ENCODE peak calls at places on chromosomes 2 and 18, in eight cellular contexts. One of them, this sample, is unnamed.

GRCh38 chr18:49238433-49239042 is 221.9 kb downstream of the DYM start:
- DNase-seq in neural progenitor cell: peak; percentile 57
- DNase-seq in PC-3: peak; percentile 35
- DNase-seq in GM23338: peak; percentile 50
- DNase-seq in HCT116: peak; percentile 13
- DNase-seq in hepatocyte: peak; percentile 28
- DNase-seq in SK-N-SH: peak; percentile 44
- DNase-seq in OCI-LY7: peak; percentile 44
- DNase-seq in this sample: peak; percentile 68

GRCh38 chr2:19857100-19857499 is 44.7 kb downstream of the TTC32 start:
- DNase-seq in neural progenitor cell: no peak
- DNase-seq in PC-3: no peak
- DNase-seq in GM23338: no peak
- DNase-seq in HCT116: no peak
- DNase-seq in hepatocyte: no peak
- DNase-seq in SK-N-SH: no peak
- DNase-seq in OCI-LY7: no peak
- DNase-seq in this sample: no peak

GRCh38 chr2:46690825-46691224 is 211.5 kb downstream of the TMEM247 start:
- DNase-seq in neural progenitor cell: no peak
- DNase-seq in PC-3: peak; percentile 23
- DNase-seq in GM23338: no peak
- DNase-seq in HCT116: peak; percentile 44
- DNase-seq in hepatocyte: no peak
- DNase-seq in SK-N-SH: no peak
- DNase-seq in OCI-LY7: no peak
- DNase-seq in this sample: peak; percentile 80

GRCh38 chr2:73020657-73021370 is 50.7 kb downstream of the SFXN5 start:
- DNase-seq in neural progenitor cell: no peak
- DNase-seq in PC-3: peak; percentile 47
- DNase-seq in GM23338: no peak
- DNase-seq in HCT116: no peak
- DNase-seq in hepatocyte: peak; percentile 77
- DNase-seq in SK-N-SH: peak; percentile 46
- DNase-seq in OCI-LY7: no peak
- DNase-seq in this sample: peak; percentile 84

GRCh38 chr2:240946046-240946445 is 39.9 kb downstream of the CROCC2 start:
- DNase-seq in neural progenitor cell: no peak
- DNase-seq in PC-3: no peak
- DNase-seq in GM23338: no peak
- DNase-seq in HCT116: no peak
- DNase-seq in hepatocyte: no peak
- DNase-seq in SK-N-SH: no peak
- DNase-seq in OCI-LY7: no peak
- DNase-seq in this sample: no peak

GRCh38 chr2:225072444-225072843 is 30.2 kb upstream of the DOCK10 start:
- DNase-seq in neural progenitor cell: peak; percentile 57
- DNase-seq in PC-3: no peak
- DNase-seq in GM23338: peak; percentile 52
- DNase-seq in HCT116: no peak
- DNase-seq in hepatocyte: no peak
- DNase-seq in SK-N-SH: no peak
- DNase-seq in OCI-LY7: no peak
- DNase-seq in this sample: no peak

GRCh38 chr18:61957801-61958516 is 65.2 kb upstream of the RNF152 start:
- DNase-seq in neural progenitor cell: no peak
- DNase-seq in PC-3: no peak
- DNase-seq in GM23338: peak; percentile 23
- DNase-seq in HCT116: no peak
- DNase-seq in hepatocyte: no peak
- DNase-seq in SK-N-SH: no peak
- DNase-seq in OCI-LY7: no peak
- DNase-seq in this sample: no peak

GRCh38 chr2:98559581-98559980 is 48.7 kb downstream of the COA5 start:
- DNase-seq in neural progenitor cell: no peak
- DNase-seq in PC-3: peak; percentile 25
- DNase-seq in GM23338: no peak
- DNase-seq in HCT116: no peak
- DNase-seq in hepatocyte: no peak
- DNase-seq in SK-N-SH: no peak
- DNase-seq in OCI-LY7: peak; percentile 50
- DNase-seq in this sample: no peak

GRCh38 chr2:169933124-169933711 is 106.0 kb downstream of the UBR3 start:
- DNase-seq in neural progenitor cell: peak; percentile 32
- DNase-seq in PC-3: peak; percentile 70
- DNase-seq in GM23338: peak; percentile 61
- DNase-seq in HCT116: peak; percentile 22
- DNase-seq in hepatocyte: peak; percentile 38
- DNase-seq in SK-N-SH: peak; percentile 54
- DNase-seq in OCI-LY7: peak; percentile 33
- DNase-seq in this sample: peak; percentile 84

GRCh38 chr2:177692828-177693269 is 300.3 kb downstream of the AGPS start:
- DNase-seq in neural progenitor cell: no peak
- DNase-seq in PC-3: peak; percentile 63
- DNase-seq in GM23338: peak; percentile 42
- DNase-seq in HCT116: no peak
- DNase-seq in hepatocyte: peak; percentile 32
- DNase-seq in SK-N-SH: no peak
- DNase-seq in OCI-LY7: no peak
- DNase-seq in this sample: peak; percentile 49

GRCh38 chr2:149315461-149315860 is 14.9 kb upstream of the LYPD6 start:
- DNase-seq in neural progenitor cell: no peak
- DNase-seq in PC-3: no peak
- DNase-seq in GM23338: no peak
- DNase-seq in HCT116: no peak
- DNase-seq in hepatocyte: no peak
- DNase-seq in SK-N-SH: no peak
- DNase-seq in OCI-LY7: no peak
- DNase-seq in this sample: no peak

GRCh38 chr2:149586063-149586462 is 1.5 kb downstream of the MMADHC start:
- DNase-seq in neural progenitor cell: no peak
- DNase-seq in PC-3: no peak
- DNase-seq in GM23338: no peak
- DNase-seq in HCT116: no peak
- DNase-seq in hepatocyte: no peak
- DNase-seq in SK-N-SH: no peak
- DNase-seq in OCI-LY7: peak; percentile 25
- DNase-seq in this sample: no peak

GRCh38 chr2:55519908-55520885 is 679 bp downstream of the CFAP36 start:
- DNase-seq in neural progenitor cell: peak; percentile 57
- DNase-seq in PC-3: peak; percentile 30
- DNase-seq in GM23338: peak; percentile 50
- DNase-seq in HCT116: no peak
- DNase-seq in hepatocyte: peak; percentile 38
- DNase-seq in SK-N-SH: peak; percentile 49
- DNase-seq in OCI-LY7: peak; percentile 21
- DNase-seq in this sample: peak; percentile 69

GRCh38 chr2:217680376-217680775 is 322.4 kb downstream of the TNS1 start:
- DNase-seq in neural progenitor cell: peak; percentile 32
- DNase-seq in PC-3: no peak
- DNase-seq in GM23338: peak; percentile 35
- DNase-seq in HCT116: no peak
- DNase-seq in hepatocyte: no peak
- DNase-seq in SK-N-SH: no peak
- DNase-seq in OCI-LY7: no peak
- DNase-seq in this sample: no peak

GRCh38 chr2:165627463-165627862 is 158.0 kb downstream of the CSRNP3 start:
- DNase-seq in neural progenitor cell: no peak
- DNase-seq in PC-3: peak; percentile 43
- DNase-seq in GM23338: no peak
- DNase-seq in HCT116: no peak
- DNase-seq in hepatocyte: peak; percentile 23
- DNase-seq in SK-N-SH: no peak
- DNase-seq in OCI-LY7: no peak
- DNase-seq in this sample: peak; percentile 2

GRCh38 chr18:28176933-28177827 is at the start of gene CDH2:
- DNase-seq in neural progenitor cell: peak; percentile 95
- DNase-seq in PC-3: peak; percentile 82
- DNase-seq in GM23338: peak; percentile 86
- DNase-seq in HCT116: no peak
- DNase-seq in hepatocyte: peak; percentile 88
- DNase-seq in SK-N-SH: peak; percentile 92
- DNase-seq in OCI-LY7: no peak
- DNase-seq in this sample: peak; percentile 91

GRCh38 chr2:69214898-69215297 is 172.1 kb downstream of the GFPT1 start:
- DNase-seq in neural progenitor cell: no peak
- DNase-seq in PC-3: peak; percentile 25
- DNase-seq in GM23338: no peak
- DNase-seq in HCT116: no peak
- DNase-seq in hepatocyte: peak; percentile 31
- DNase-seq in SK-N-SH: peak; percentile 57
- DNase-seq in OCI-LY7: no peak
- DNase-seq in this sample: peak; percentile 76

GRCh38 chr2:240570531-240571313 is 2.4 kb downstream of the RNPEPL1 start:
- DNase-seq in neural progenitor cell: no peak
- DNase-seq in PC-3: no peak
- DNase-seq in GM23338: no peak
- DNase-seq in HCT116: no peak
- DNase-seq in hepatocyte: no peak
- DNase-seq in SK-N-SH: peak; percentile 20
- DNase-seq in OCI-LY7: no peak
- DNase-seq in this sample: no peak

GRCh38 chr2:37892436-37893114 is 32.5 kb upstream of the RMDN2 start:
- DNase-seq in neural progenitor cell: no peak
- DNase-seq in PC-3: no peak
- DNase-seq in GM23338: no peak
- DNase-seq in HCT116: no peak
- DNase-seq in hepatocyte: no peak
- DNase-seq in SK-N-SH: no peak
- DNase-seq in OCI-LY7: peak; percentile 74
- DNase-seq in this sample: no peak

GRCh38 chr2:218993345-218994315 is at the start of gene CRYBA2:
- DNase-seq in neural progenitor cell: peak; percentile 78
- DNase-seq in PC-3: peak; percentile 61
- DNase-seq in GM23338: peak; percentile 59
- DNase-seq in HCT116: no peak
- DNase-seq in hepatocyte: peak; percentile 45
- DNase-seq in SK-N-SH: peak; percentile 16
- DNase-seq in OCI-LY7: no peak
- DNase-seq in this sample: peak; percentile 59

GRCh38 chr2:1787799-1788477 is 43.6 kb upstream of the PXDN start:
- DNase-seq in neural progenitor cell: no peak
- DNase-seq in PC-3: no peak
- DNase-seq in GM23338: no peak
- DNase-seq in HCT116: no peak
- DNase-seq in hepatocyte: no peak
- DNase-seq in SK-N-SH: no peak
- DNase-seq in OCI-LY7: no peak
- DNase-seq in this sample: no peak

GRCh38 chr2:54419386-54419785 is 36.7 kb upstream of the SPTBN1 start:
- DNase-seq in neural progenitor cell: no peak
- DNase-seq in PC-3: no peak
- DNase-seq in GM23338: no peak
- DNase-seq in HCT116: no peak
- DNase-seq in hepatocyte: no peak
- DNase-seq in SK-N-SH: no peak
- DNase-seq in OCI-LY7: no peak
- DNase-seq in this sample: peak; percentile 17

GRCh38 chr2:237435844-237436590 is 22.1 kb upstream of the COL6A3 start:
- DNase-seq in neural progenitor cell: no peak
- DNase-seq in PC-3: peak; percentile 41
- DNase-seq in GM23338: no peak
- DNase-seq in HCT116: no peak
- DNase-seq in hepatocyte: no peak
- DNase-seq in SK-N-SH: no peak
- DNase-seq in OCI-LY7: no peak
- DNase-seq in this sample: peak; percentile 95

DNA sequence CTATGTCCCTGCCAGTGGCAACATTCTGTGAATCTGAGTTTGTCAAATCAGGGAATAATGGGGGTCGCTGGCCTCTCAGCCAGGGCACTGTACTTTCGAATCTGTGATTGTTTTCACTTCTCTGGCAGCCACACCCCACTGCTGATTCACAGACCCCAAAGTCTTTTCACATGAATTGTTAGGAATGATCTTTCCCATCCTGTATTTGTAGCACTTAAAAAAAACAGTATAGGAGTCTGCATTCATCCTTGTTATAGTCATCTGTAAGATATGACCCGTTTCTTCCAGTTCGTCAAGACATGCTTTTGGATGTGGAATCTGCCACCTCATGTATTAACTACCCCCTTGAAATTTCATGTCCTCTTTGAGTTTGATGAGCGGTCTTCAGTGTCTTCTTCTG is 928 bp downstream of the NAGK start:
- DNase-seq in neural progenitor cell: no peak
- DNase-seq in PC-3: no peak
- DNase-seq in GM23338: no peak
- DNase-seq in HCT116: no peak
- DNase-seq in hepatocyte: no peak
- DNase-seq in SK-N-SH: no peak
- DNase-seq in OCI-LY7: no peak
- DNase-seq in this sample: peak; percentile 79
- TF ChIP-seq EZH2phosphoT487 in neural progenitor cell: no peak
- TF ChIP-seq EZH2phosphoT487 in PC-3: no peak
- TF ChIP-seq EZH2phosphoT487 in GM23338: no peak
- TF ChIP-seq EZH2phosphoT487 in HCT116: no peak
- TF ChIP-seq EZH2phosphoT487 in hepatocyte: no peak
- TF ChIP-seq EZH2phosphoT487 in SK-N-SH: no peak
- TF ChIP-seq EZH2phosphoT487 in OCI-LY7: no peak
- TF ChIP-seq EZH2phosphoT487 in this sample: no peak

DNA sequence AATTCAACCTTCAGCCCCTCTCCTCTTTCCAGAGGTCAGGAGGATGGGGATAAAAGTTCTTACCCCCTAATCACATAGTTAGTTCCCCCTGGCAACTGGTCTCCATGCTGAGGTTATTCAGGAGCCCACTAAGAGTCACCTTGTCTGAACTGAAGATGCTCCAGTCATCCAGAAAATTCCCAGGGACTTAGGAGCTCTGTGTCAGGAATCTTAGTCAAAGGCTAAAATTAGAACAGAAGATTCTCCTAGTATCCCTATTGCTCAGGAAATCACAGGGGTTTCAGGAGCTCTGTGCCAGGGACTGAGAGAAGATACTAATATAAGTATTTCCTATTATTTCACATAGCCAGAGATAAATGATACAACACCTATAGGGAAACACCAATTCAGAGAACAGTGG is 37.3 kb upstream of the LONRF2 start:
- DNase-seq in neural progenitor cell: no peak
- DNase-seq in PC-3: no peak
- DNase-seq in GM23338: no peak
- DNase-seq in HCT116: no peak
- DNase-seq in hepatocyte: no peak
- DNase-seq in SK-N-SH: no peak
- DNase-seq in OCI-LY7: no peak
- DNase-seq in this sample: peak; percentile 4
- TF ChIP-seq EZH2phosphoT487 in neural progenitor cell: no peak
- TF ChIP-seq EZH2phosphoT487 in PC-3: no peak
- TF ChIP-seq EZH2phosphoT487 in GM23338: no peak
- TF ChIP-seq EZH2phosphoT487 in HCT116: no peak
- TF ChIP-seq EZH2phosphoT487 in hepatocyte: no peak
- TF ChIP-seq EZH2phosphoT487 in SK-N-SH: no peak
- TF ChIP-seq EZH2phosphoT487 in OCI-LY7: no peak
- TF ChIP-seq EZH2phosphoT487 in this sample: no peak

GRCh38 chr2:226813148-226813701 is 13.6 kb upstream of the IRS1 start:
- DNase-seq in neural progenitor cell: peak; percentile 52
- DNase-seq in PC-3: peak; percentile 55
- DNase-seq in GM23338: peak; percentile 67
- DNase-seq in HCT116: no peak
- DNase-seq in hepatocyte: peak; percentile 18
- DNase-seq in SK-N-SH: peak; percentile 28
- DNase-seq in OCI-LY7: peak; percentile 60
- DNase-seq in this sample: peak; percentile 41
- TF ChIP-seq EZH2phosphoT487 in neural progenitor cell: no peak
- TF ChIP-seq EZH2phosphoT487 in PC-3: no peak
- TF ChIP-seq EZH2phosphoT487 in GM23338: no peak
- TF ChIP-seq EZH2phosphoT487 in HCT116: no peak
- TF ChIP-seq EZH2phosphoT487 in hepatocyte: no peak
- TF ChIP-seq EZH2phosphoT487 in SK-N-SH: no peak
- TF ChIP-seq EZH2phosphoT487 in OCI-LY7: no peak
- TF ChIP-seq EZH2phosphoT487 in this sample: no peak

GRCh38 chr2:159449504-159450124 is 163.1 kb upstream of the WDSUB1 start:
- DNase-seq in neural progenitor cell: peak; percentile 20
- DNase-seq in PC-3: no peak
- DNase-seq in GM23338: no peak
- DNase-seq in HCT116: no peak
- DNase-seq in hepatocyte: no peak
- DNase-seq in SK-N-SH: no peak
- DNase-seq in OCI-LY7: no peak
- DNase-seq in this sample: no peak
- TF ChIP-seq EZH2phosphoT487 in neural progenitor cell: no peak
- TF ChIP-seq EZH2phosphoT487 in PC-3: no peak
- TF ChIP-seq EZH2phosphoT487 in GM23338: no peak
- TF ChIP-seq EZH2phosphoT487 in HCT116: no peak
- TF ChIP-seq EZH2phosphoT487 in hepatocyte: no peak
- TF ChIP-seq EZH2phosphoT487 in SK-N-SH: no peak
- TF ChIP-seq EZH2phosphoT487 in OCI-LY7: no peak
- TF ChIP-seq EZH2phosphoT487 in this sample: no peak